ENCODE peak calls at places on chromosomes 12 and 14, in four cellular contexts. B is lower lobe of right lung, T is GM10248, G is sigmoid colon. X is an unnamed sample.

GRCh38 chr12:1776139-1776975 is 44.0 kb upstream of the LRTM2 start:
- DNase-seq in B (no peak), T (no peak), G (no peak), X (no peak)

GRCh38 chr12:101951002-101951670 is 73.8 kb downstream of the DRAM1 start:
- DNase-seq in B (no peak), T (no peak), G (no peak), X (no peak)

GRCh38 chr14:67425603-67426002 is 13.6 kb upstream of the PLEK2 start:
- DNase-seq in B (no peak), T (no peak), G (peak), X (no peak)

GRCh38 chr14:84250863-84251262 is 1279.1 kb upstream of the FLRT2 start:
- DNase-seq in B (no peak), T (no peak), G (no peak), X (no peak)

GRCh38 chr12:89323568-89324218 is 28.6 kb downstream of the DUSP6 start:
- DNase-seq in B (no peak), T (no peak), G (no peak), X (no peak)

GRCh38 chr14:91113829-91114078 is at the start of gene DGLUCY:
- DNase-seq in B (peak), T (peak), G (peak), X (peak)

GRCh38 chr12:6322352-6322751 is 11.9 kb downstream of the PLEKHG6 start:
- DNase-seq in B (no peak), T (no peak), G (no peak), X (no peak)

GRCh38 chr14:21997300-21997699 is 323.7 kb upstream of the OR4E1 start:
- DNase-seq in B (no peak), T (no peak), G (no peak), X (no peak)

GRCh38 chr12:79688376-79689040 is 2.3 kb downstream of the PAWR start:
- DNase-seq in B (no peak), T (peak), G (no peak), X (no peak)

GRCh38 chr14:77709412-77709811 is 1.5 kb downstream of the SLIRP start:
- DNase-seq in B (no peak), T (no peak), G (no peak), X (no peak)

DNA sequence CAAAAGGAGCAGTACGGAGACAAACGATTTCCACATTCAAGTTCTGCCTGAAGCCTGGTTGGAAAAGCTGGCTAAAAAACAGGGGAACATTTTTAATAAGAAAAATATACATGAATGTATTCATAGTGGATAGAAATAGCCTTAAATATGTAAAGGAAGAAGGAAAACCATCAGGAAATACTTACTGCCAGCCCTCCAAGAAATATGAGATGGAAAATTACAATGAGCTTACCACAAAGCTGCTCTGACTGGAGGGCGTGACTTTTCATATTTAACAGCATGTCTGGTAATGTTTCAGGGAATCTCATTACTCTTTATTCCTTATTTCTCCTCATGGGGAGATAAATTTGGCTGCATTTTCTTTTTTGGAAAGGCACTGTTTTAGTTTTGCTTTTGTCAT is 75.9 kb upstream of the ZDHHC17 start:
- DNase-seq in B (no peak), T (no peak), G (no peak), X (no peak)
- TF ChIP-seq CTCF in B (no peak), T (no peak), G (no peak), X (no peak)

DNA sequence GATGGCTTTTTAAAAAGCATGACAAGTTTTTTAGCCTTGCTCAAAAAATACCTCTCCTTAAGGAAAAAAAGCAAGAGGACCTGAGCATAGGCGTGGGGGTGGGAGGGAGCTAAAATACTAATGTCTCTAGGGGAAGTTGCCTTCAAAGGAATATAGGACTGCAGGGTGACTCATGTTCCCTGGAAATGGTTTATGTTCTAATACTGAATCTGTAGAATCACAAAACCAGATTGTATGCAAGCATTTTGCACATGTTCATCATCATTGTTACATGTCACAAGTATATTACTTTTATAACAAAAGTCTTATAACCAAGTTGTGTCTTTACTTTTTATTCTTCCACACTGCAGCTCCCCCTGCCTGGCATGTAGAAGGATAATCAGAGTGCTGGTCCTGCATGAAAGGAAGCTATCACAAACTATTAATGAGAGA is 36.6 kb downstream of the GPR135 start:
- DNase-seq in B (no peak), T (no peak), G (no peak), X (no peak)
- TF ChIP-seq CTCF in B (no peak), T (no peak), G (peak), X (peak)

GRCh38 chr12:132460571-132460970 is 29.4 kb upstream of the FBRSL1 start:
- DNase-seq in B (no peak), T (no peak), G (no peak), X (peak)
- TF ChIP-seq CTCF in B (peak), T (peak), G (no peak), X (peak)

GRCh38 chr12:42180990-42181611 is 36.4 kb upstream of the GXYLT1 start:
- DNase-seq in B (no peak), T (no peak), G (no peak), X (no peak)
- TF ChIP-seq CTCF in B (no peak), T (no peak), G (no peak), X (no peak)

GRCh38 chr14:20247651-20248246 is 8.7 kb downstream of the OR11H4 start:
- DNase-seq in B (no peak), T (peak), G (no peak), X (no peak)
- TF ChIP-seq CTCF in B (no peak), T (peak), G (no peak), X (no peak)

X was measured in chondrocyte.